ENCODE peak calls at places on chromosomes 2 and 18, in nine cellular contexts. V is cardiac fibroblast, Z is retinal pigment epithelial cell, F is neural progenitor cell, N is WERI-Rb-1, Q is IMR-90, S is GM10248, J is AG10803, B is type B pancreatic cell. T is an unnamed sample.

GRCh38 chr2:158378926-158379325 is 77.6 kb downstream of the CCDC148 start:
- DNase-seq in J (peak; percentile 82), N (no peak), Z (no peak), V (no peak), F (no peak), Q (no peak), B (no peak), S (no peak), T (no peak)

GRCh38 chr2:231058761-231059550 is 2.3 kb downstream of the PSMD1 start:
- DNase-seq in Z (no peak), S (no peak), N (no peak), B (no peak), F (no peak), J (peak; percentile 36), Q (peak; percentile 22), V (peak; percentile 51), T (no peak)

GRCh38 chr2:238703436-238703835 is 144.4 kb upstream of the TWIST2 start:
- DNase-seq in F (no peak), V (no peak), B (peak; percentile 59), S (no peak), Z (no peak), J (no peak), Q (no peak), N (no peak), T (no peak)

GRCh38 chr18:23036611-23037259 is 98.5 kb upstream of the CABLES1 start:
- DNase-seq in J (no peak), V (no peak), B (no peak), S (no peak), Z (no peak), F (no peak), N (no peak), Q (no peak), T (no peak)

GRCh38 chr2:196473617-196474016 is 165.9 kb upstream of the CCDC150 start:
- DNase-seq in S (no peak), J (peak; percentile 34), V (no peak), B (no peak), Z (no peak), F (no peak), Q (no peak), N (no peak), T (no peak)

GRCh38 chr2:26164231-26164630 is 8.7 kb upstream of the GAREM2 start:
- DNase-seq in Q (no peak), S (no peak), Z (no peak), N (no peak), F (no peak), J (no peak), B (no peak), V (no peak), T (no peak)

GRCh38 chr2:36733215-36733614 is 36.7 kb downstream of the VIT start:
- DNase-seq in B (no peak), Q (no peak), S (no peak), V (no peak), J (no peak), Z (no peak), N (no peak), F (peak; percentile 14), T (no peak)

GRCh38 chr2:239136203-239136602 is 264.6 kb downstream of the HDAC4 start:
- DNase-seq in S (no peak), Z (no peak), Q (no peak), F (no peak), J (no peak), N (no peak), B (no peak), V (no peak), T (no peak)

GRCh38 chr18:22363867-22364463 is 53.8 kb downstream of the CTAGE1 start:
- DNase-seq in B (no peak), N (no peak), Z (no peak), J (peak; percentile 30), F (no peak), S (no peak), V (peak; percentile 36), Q (peak; percentile 29), T (no peak)

GRCh38 chr2:75570948-75571729 is 10.4 kb upstream of the EVA1A start:
- DNase-seq in S (no peak), B (no peak), N (peak; percentile 26), Q (peak; percentile 76), Z (peak; percentile 99), J (peak; percentile 31), F (no peak), V (no peak), T (no peak)

GRCh38 chr18:72427721-72428120 is 116.4 kb downstream of the CBLN2 start:
- DNase-seq in Q (peak; percentile 1), V (peak; percentile 1), N (no peak), S (no peak), J (peak; percentile 1), F (no peak), B (no peak), Z (no peak), T (no peak)

GRCh38 chr2:166364476-166365161 is 11.1 kb downstream of the SCN9A start:
- DNase-seq in B (no peak), Z (no peak), J (no peak), Q (no peak), F (no peak), V (no peak), S (no peak), N (no peak), T (no peak)

GRCh38 chr2:166360426-166360825 is 15.3 kb downstream of the SCN9A start:
- DNase-seq in Z (no peak), N (no peak), Q (no peak), B (no peak), S (no peak), J (no peak), F (no peak), V (no peak), T (no peak)

GRCh38 chr2:166360906-166361305 is 14.8 kb downstream of the SCN9A start:
- DNase-seq in S (no peak), V (no peak), J (no peak), F (no peak), Q (no peak), B (no peak), N (no peak), Z (no peak), T (no peak)

GRCh38 chr2:166365239-166365638 is 10.5 kb downstream of the SCN9A start:
- DNase-seq in B (no peak), S (no peak), N (no peak), F (no peak), J (no peak), V (no peak), Q (no peak), Z (no peak), T (no peak)

GRCh38 chr2:166361351-166362153 is 14.2 kb downstream of the SCN9A start:
- DNase-seq in J (peak; percentile 40), V (peak; percentile 68), N (peak; percentile 13), F (peak; percentile 43), B (no peak), Q (peak; percentile 69), Z (no peak), S (no peak), T (no peak)
- TF ChIP-seq CTCF in J (peak; percentile 61), V (peak; percentile 57), N (peak; percentile 40), F (peak; percentile 66), B (peak; percentile 71), Q (peak; percentile 54), Z (peak; percentile 76), S (peak; percentile 13), T (peak; percentile 53)

DNA sequence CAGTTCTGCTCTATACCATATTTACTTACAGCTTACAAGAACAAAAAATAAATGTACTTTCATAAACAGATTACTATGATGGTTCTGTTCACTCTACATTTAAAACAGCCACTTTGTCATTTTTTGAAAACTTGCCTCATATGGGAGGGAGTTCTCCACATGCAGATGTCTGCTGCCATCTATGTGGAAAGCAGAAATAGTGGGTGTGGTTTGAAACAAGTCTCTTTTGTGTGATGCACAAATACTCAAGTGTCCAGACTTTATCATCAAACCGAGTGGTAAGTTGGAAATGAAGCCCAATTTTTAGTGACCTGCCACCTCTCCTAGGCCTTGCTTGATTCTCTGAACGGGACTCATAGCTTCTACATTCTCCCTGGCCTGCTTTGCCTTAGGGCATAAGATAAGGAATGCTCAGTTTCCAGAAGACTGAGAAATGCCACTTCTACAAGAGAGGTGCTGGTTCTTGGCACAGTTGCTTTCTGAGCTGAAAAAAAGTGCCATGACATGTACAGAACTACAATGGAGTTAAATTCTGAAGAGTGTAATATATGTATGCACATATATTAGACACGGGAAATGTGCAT is 221.1 kb downstream of the SLC8A1 start:
- DNase-seq in V (peak; percentile 38), Z (no peak), B (no peak), F (no peak), Q (no peak), J (peak; percentile 46), S (no peak), N (no peak), T (no peak)
- TF ChIP-seq CTCF in V (no peak), Z (peak; percentile 6), B (no peak), F (no peak), Q (no peak), J (peak; percentile 31), S (no peak), N (no peak), T (no peak)

DNA sequence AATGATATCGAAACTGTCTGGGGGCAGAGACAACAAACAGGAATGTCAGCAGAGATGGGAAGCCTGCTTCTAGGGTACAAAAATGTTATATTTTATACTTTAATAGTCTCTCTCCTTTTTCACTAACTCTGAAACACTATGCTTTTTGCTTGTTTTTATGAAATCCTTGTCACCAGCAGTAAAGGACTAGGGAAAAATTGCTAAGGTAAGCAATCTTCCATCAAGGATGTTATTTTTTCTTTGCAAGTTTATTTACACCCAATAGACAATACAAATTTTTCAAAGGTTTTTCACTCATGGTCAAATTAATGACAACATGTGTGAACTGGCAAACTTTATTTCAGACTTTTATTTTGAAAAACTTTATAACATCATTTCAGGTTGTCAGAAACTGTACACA is 1465.9 kb upstream of the NXPH2 start:
- DNase-seq in Q (no peak), F (no peak), Z (no peak), B (no peak), J (no peak), N (no peak), V (no peak), S (no peak), T (no peak)
- TF ChIP-seq CTCF in Q (no peak), F (no peak), Z (no peak), B (no peak), J (no peak), N (no peak), V (no peak), S (no peak), T (no peak)

GRCh38 chr2:42359304-42359749 is 1.7 kb downstream of the COX7A2L start:
- DNase-seq in Q (peak; percentile 17), N (no peak), J (peak; percentile 54), F (no peak), V (peak; percentile 17), B (no peak), Z (no peak), S (no peak), T (no peak)

GRCh38 chr2:42359894-42360483 is 1.0 kb downstream of the COX7A2L start:
- DNase-seq in J (peak; percentile 74), S (no peak), F (no peak), B (no peak), Z (no peak), V (peak; percentile 67), N (no peak), Q (peak; percentile 58), T (no peak)

GRCh38 chr2:42361728-42362298 is 796 bp upstream of the COX7A2L start:
- DNase-seq in Q (no peak), V (no peak), J (no peak), S (no peak), Z (no peak), F (no peak), B (no peak), N (no peak), T (no peak)

GRCh38 chr2:42360493-42360889 is 526 bp downstream of the COX7A2L start:
- DNase-seq in B (no peak), Z (no peak), J (no peak), V (no peak), F (peak; percentile 41), N (no peak), Q (no peak), S (no peak), T (no peak)

GRCh38 chr2:42360890-42361727 is at the start of gene COX7A2L:
- DNase-seq in F (peak; percentile 97), J (peak; percentile 96), Z (peak; percentile 92), N (peak; percentile 99), S (peak; percentile 97), V (peak; percentile 99), Q (peak; percentile 97), B (peak; percentile 98), T (peak; percentile 98)
- TF ChIP-seq CTCF in F (peak; percentile 44), J (peak; percentile 41), Z (peak; percentile 47), N (peak; percentile 53), S (peak; percentile 42), V (peak; percentile 29), Q (peak; percentile 46), B (peak; percentile 45), T (no peak)